ENCODE peak calls at places on chromosomes 1 and 21, in nine cellular contexts. L is activated T-cell treated with anti-CD3 and anti-CD28 coated beads for 1 hour; Q is NCI-H1436; D is activated naive CD8-positive, alpha-beta T cell treated with anti-CD3 and anti-CD28 coated beads, Interleukin-2, amount 50 U/mL, for 24 hours; T is activated CD4-positive, alpha-beta memory T cell treated with anti-CD3 and anti-CD28 coated beads, Interleukin-2, amount 10 ng/mL, durations not matched to agents 7 days and 5 days; W is epithelial cell of esophagus; E is body of pancreas; F is T-helper 1 cell; Z is EL. V is an unnamed sample.

GRCh38 chr1:2300004-2300771 is 72.1 kb downstream of the SKI start:
- DNase-seq in E (no peak), W (no peak), L (peak), T (peak), D (peak), Q (no peak), Z (no peak), F (peak), V (peak)

GRCh38 chr1:59947047-59947938 is 20.7 kb upstream of the CYP2J2 start:
- DNase-seq in W (peak), E (peak), D (peak), T (peak), F (peak), Q (peak), Z (peak), L (peak), V (peak)

GRCh38 chr1:95953005-95953404 is 719.0 kb downstream of the RWDD3 start:
- DNase-seq in F (no peak), W (peak), D (no peak), E (peak), Q (peak), Z (peak), L (no peak), T (no peak), V (no peak)

GRCh38 chr1:232789660-232790059 is 15.6 kb upstream of the MAP10 start:
- DNase-seq in E (no peak), F (no peak), T (no peak), D (no peak), Q (no peak), W (no peak), Z (no peak), L (no peak), V (no peak)

GRCh38 chr21:45618287-45618686 is 25.2 kb upstream of the PCBP3 start:
- DNase-seq in W (no peak), T (no peak), L (no peak), Q (no peak), F (no peak), D (no peak), E (no peak), Z (peak), V (no peak)

GRCh38 chr1:226979115-226979516 is 39.0 kb downstream of the COQ8A start:
- DNase-seq in Z (no peak), E (no peak), T (peak), L (no peak), Q (no peak), W (no peak), F (no peak), D (no peak), V (no peak)

GRCh38 chr21:45427331-45428271 is 22.6 kb downstream of the COL18A1 start:
- DNase-seq in L (no peak), D (no peak), Z (peak), Q (no peak), T (no peak), F (no peak), W (peak), E (peak), V (no peak)

GRCh38 chr1:245715291-245715701 is 560.5 kb downstream of the KIF26B start:
- DNase-seq in D (no peak), L (no peak), W (no peak), T (no peak), E (no peak), Q (peak), Z (peak), F (no peak), V (no peak)

GRCh38 chr1:232979596-232979995 is 29.2 kb downstream of the NTPCR start:
- DNase-seq in L (no peak), F (no peak), T (no peak), D (no peak), Q (no peak), Z (no peak), W (no peak), E (no peak), V (no peak)

GRCh38 chr1:208668991-208669390 is 424.8 kb upstream of the PLXNA2 start:
- DNase-seq in Z (peak), Q (no peak), E (no peak), F (no peak), D (no peak), L (no peak), T (no peak), W (peak), V (no peak)

GRCh38 chr1:36178479-36179219 is 22.7 kb downstream of the MAP7D1 start:
- DNase-seq in D (no peak), L (no peak), W (peak), E (peak), T (no peak), Z (no peak), F (no peak), Q (no peak), V (no peak)

GRCh38 chr1:38005195-38006007 is at the start of gene FHL3:
- DNase-seq in F (peak), W (peak), D (peak), T (peak), Q (peak), Z (peak), L (no peak), E (peak), V (no peak)

GRCh38 chr1:222109836-222110235 is 367.9 kb upstream of the DUSP10 start:
- DNase-seq in E (no peak), T (no peak), Q (no peak), L (no peak), F (no peak), Z (no peak), D (no peak), W (no peak), V (no peak)

GRCh38 chr1:223732993-223733798 is 20.9 kb downstream of the CAPN2 start:
- DNase-seq in L (no peak), W (no peak), T (no peak), Q (no peak), E (peak), F (no peak), Z (no peak), D (no peak), V (no peak)

GRCh38 chr1:163036661-163037060 is 32.5 kb upstream of the RGS4 start:
- DNase-seq in F (no peak), W (peak), Z (peak), D (no peak), L (no peak), E (no peak), T (no peak), Q (no peak), V (no peak)